ENCODE peak calls at places on chromosomes 7 and 10, in four cellular contexts. G is DND-41, I is A549, D is colonic mucosa. A is an unnamed sample.

GRCh38 chr10:24910574-24910973 is 41.8 kb downstream of the PRTFDC1 start:
- DNase-seq in G (no peak), I (no peak), D (no peak), A (no peak)

GRCh38 chr7:120168066-120168465 is 104.9 kb upstream of the KCND2 start:
- DNase-seq in G (no peak), I (no peak), D (no peak), A (no peak)

GRCh38 chr10:48470893-48471805 is 133.7 kb downstream of the ARHGAP22 start:
- DNase-seq in G (no peak), I (no peak), D (peak; percentile 14), A (peak; percentile 79)

GRCh38 chr7:26046150-26046549 is 105.8 kb upstream of the NFE2L3 start:
- DNase-seq in G (no peak), I (no peak), D (no peak), A (peak; percentile 6)

GRCh38 chr10:89904755-89905154 is 203.4 kb downstream of the KIF20B start:
- DNase-seq in G (peak; percentile 8), I (no peak), D (no peak), A (no peak)

GRCh38 chr7:134473861-134474291 is 15.0 kb upstream of the AKR1B1 start:
- DNase-seq in G (no peak), I (peak; percentile 75), D (no peak), A (no peak)

GRCh38 chr7:44331682-44332081 is 6.3 kb upstream of the CAMK2B start:
- DNase-seq in G (no peak), I (no peak), D (no peak), A (no peak)

GRCh38 chr7:16189026-16189715 is 232.2 kb downstream of the CRPPA start:
- DNase-seq in G (no peak), I (no peak), D (no peak), A (no peak)

GRCh38 chr7:28747854-28748253 is 210.3 kb downstream of the TRIL start:
- DNase-seq in G (no peak), I (no peak), D (no peak), A (no peak)

GRCh38 chr10:129305046-129305445 is 162.0 kb upstream of the MGMT start:
- DNase-seq in G (no peak), I (no peak), D (no peak), A (no peak)

GRCh38 chr7:112422842-112423496 is 27.3 kb upstream of the IFRD1 start:
- DNase-seq in G (peak; percentile 83), I (peak; percentile 59), D (peak; percentile 58), A (peak; percentile 94)

GRCh38 chr7:963236-964078 is 9.0 kb upstream of the ADAP1 start:
- DNase-seq in G (no peak), I (no peak), D (no peak), A (no peak)

GRCh38 chr7:114988755-114989154 is 66.9 kb downstream of the MDFIC start:
- DNase-seq in G (no peak), I (peak; percentile 18), D (no peak), A (no peak)

GRCh38 chr7:158778476-158778875 is 50.8 kb downstream of the ESYT2 start:
- DNase-seq in G (no peak), I (no peak), D (no peak), A (no peak)

GRCh38 chr7:117827861-117828260 is 45.4 kb downstream of the CTTNBP2 start:
- DNase-seq in G (no peak), I (no peak), D (no peak), A (no peak)

GRCh38 chr10:70997236-70997635 is 108.9 kb upstream of the PCBD1 start:
- DNase-seq in G (no peak), I (no peak), D (no peak), A (no peak)

GRCh38 chr10:23331567-23332290 is 12.9 kb downstream of the C10orf67 start:
- DNase-seq in G (no peak), I (no peak), D (no peak), A (no peak)

GRCh38 chr7:102175423-102176170 is 111.1 kb upstream of the SH2B2 start:
- DNase-seq in G (no peak), I (no peak), D (no peak), A (no peak)

GRCh38 chr10:57468886-57469432 is 798.7 kb downstream of the IPMK start:
- DNase-seq in G (no peak), I (no peak), D (no peak), A (no peak)

GRCh38 chr7:158726277-158726807 is 21.7 kb upstream of the NCAPG2 start:
- DNase-seq in G (no peak), I (no peak), D (no peak), A (peak; percentile 67)

GRCh38 chr7:66671034-66671433 is 42.4 kb downstream of the KCTD7 start:
- DNase-seq in G (no peak), I (no peak), D (no peak), A (no peak)

GRCh38 chr10:119055472-119055871 is 25.1 kb downstream of the EIF3A start:
- DNase-seq in G (no peak), I (no peak), D (no peak), A (no peak)

GRCh38 chr10:7572435-7572834 is 94.3 kb downstream of the ITIH5 start:
- DNase-seq in G (peak; percentile 41), I (no peak), D (no peak), A (no peak)

GRCh38 chr10:24446739-24447138 is 237.8 kb downstream of the KIAA1217 start:
- DNase-seq in G (no peak), I (no peak), D (no peak), A (no peak)

GRCh38 chr7:485188-486081 is 34.2 kb downstream of the PDGFA start:
- DNase-seq in G (no peak), I (no peak), D (peak; percentile 47), A (no peak)

GRCh38 chr7:27900006-27900405 is 160.0 kb downstream of the TAX1BP1 start:
- DNase-seq in G (no peak), I (no peak), D (no peak), A (no peak)

GRCh38 chr10:98080474-98080873 is 50.1 kb upstream of the CRTAC1 start:
- DNase-seq in G (no peak), I (no peak), D (no peak), A (no peak)

GRCh38 chr10:98076086-98076485 is 45.7 kb upstream of the CRTAC1 start:
- DNase-seq in G (no peak), I (no peak), D (no peak), A (no peak)

GRCh38 chr10:98074315-98074911 is 44.0 kb upstream of the CRTAC1 start:
- DNase-seq in G (peak; percentile 40), I (no peak), D (no peak), A (no peak)

GRCh38 chr10:98077223-98077622 is 46.8 kb upstream of the CRTAC1 start:
- DNase-seq in G (no peak), I (no peak), D (no peak), A (no peak)

DNA sequence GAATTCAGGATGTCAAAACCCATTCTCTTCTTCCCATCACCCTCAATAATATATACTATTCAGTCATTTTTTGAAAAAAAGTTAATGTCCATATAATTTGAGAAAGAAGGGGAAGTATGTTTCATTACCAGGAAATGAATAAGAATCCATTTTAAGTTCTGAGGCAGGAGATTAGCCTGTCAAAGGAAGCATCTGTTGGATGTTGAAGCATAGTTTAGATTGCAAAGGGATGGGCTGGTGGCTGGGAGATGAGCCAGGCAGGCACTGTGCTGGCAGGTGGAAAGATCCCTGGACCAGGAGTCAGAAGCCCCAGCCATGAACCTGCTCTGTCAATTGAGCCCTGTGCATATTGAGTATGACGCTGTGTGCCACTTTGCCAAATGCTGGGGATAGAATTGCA is 48.4 kb upstream of the CRTAC1 start:
- DNase-seq in G (no peak), I (no peak), D (no peak), A (no peak)
- TF ChIP-seq CTCF in G (no peak), I (no peak), D (no peak), A (no peak)

DNA sequence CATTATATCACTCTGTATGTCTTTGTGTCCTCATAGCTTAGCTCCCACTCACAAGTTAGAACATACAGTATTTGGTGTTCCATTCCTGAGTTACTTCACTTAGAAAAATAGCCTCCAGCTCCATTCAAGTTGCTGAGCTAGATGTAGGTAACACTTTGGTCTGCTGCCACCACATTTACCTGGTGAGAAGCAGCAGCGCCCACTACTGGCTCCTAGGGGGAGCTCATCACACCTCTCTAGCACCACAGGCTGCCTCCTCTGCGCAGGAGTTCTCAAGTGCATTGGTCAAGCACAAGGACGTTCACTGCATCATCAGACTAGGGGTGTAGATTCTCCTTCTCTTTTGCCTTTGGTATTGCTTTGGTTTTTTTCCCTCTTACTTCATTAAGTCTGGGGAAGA is 530.9 kb upstream of the AUTS2 start:
- DNase-seq in G (no peak), I (no peak), D (no peak), A (no peak)
- TF ChIP-seq CTCF in G (peak; percentile 48), I (no peak), D (no peak), A (peak; percentile 24)

GRCh38 chr7:149381245-149381644 is 79.6 kb downstream of the ZNF777 start:
- DNase-seq in G (no peak), I (no peak), D (no peak), A (no peak)
- TF ChIP-seq CTCF in G (no peak), I (no peak), D (no peak), A (no peak)

GRCh38 chr7:22399546-22399945 is 42.6 kb upstream of the RAPGEF5 start:
- DNase-seq in G (no peak), I (no peak), D (no peak), A (no peak)
- TF ChIP-seq CTCF in G (no peak), I (no peak), D (no peak), A (no peak)

GRCh38 chr7:42237162-42237821 is at the start of gene GLI3:
- DNase-seq in G (peak; percentile 79), I (peak; percentile 60), D (peak; percentile 76), A (peak; percentile 95)
- TF ChIP-seq CTCF in G (peak; percentile 34), I (no peak), D (no peak), A (peak; percentile 10)

GRCh38 chr10:104344219-104344618 is 6.0 kb upstream of the ITPRIP start:
- DNase-seq in G (no peak), I (no peak), D (no peak), A (no peak)
- TF ChIP-seq CTCF in G (no peak), I (no peak), D (no peak), A (no peak)

GRCh38 chr10:80318742-80319141 is 29.3 kb upstream of the MAT1A start:
- DNase-seq in G (no peak), I (no peak), D (no peak), A (no peak)

GRCh38 chr10:80319725-80320290 is 30.4 kb upstream of the MAT1A start:
- DNase-seq in G (no peak), I (no peak), D (no peak), A (no peak)

GRCh38 chr10:80321183-80321582 is 31.7 kb upstream of the MAT1A start:
- DNase-seq in G (no peak), I (no peak), D (no peak), A (no peak)

GRCh38 chr10:80320377-80320776 is 30.9 kb upstream of the MAT1A start:
- DNase-seq in G (no peak), I (no peak), D (no peak), A (no peak)

DNA sequence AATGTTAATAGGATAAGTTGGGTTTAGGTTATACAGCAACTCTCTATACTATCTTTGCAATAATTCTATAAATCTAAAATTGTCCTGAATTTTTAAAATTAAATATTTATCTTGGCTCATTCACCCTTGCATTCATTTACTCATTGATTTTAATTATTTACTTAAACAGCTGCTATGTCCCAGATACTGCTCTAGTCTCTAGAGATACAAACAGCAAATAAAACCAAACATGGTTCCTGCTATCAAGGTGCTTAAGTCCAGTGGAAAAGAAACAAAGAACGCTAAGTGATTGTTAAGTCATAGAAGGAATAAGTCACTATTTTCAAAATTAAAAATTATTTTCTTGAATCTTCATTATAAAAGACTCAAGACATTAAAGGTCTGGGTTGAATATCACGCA is 29.9 kb upstream of the MAT1A start:
- DNase-seq in G (no peak), I (no peak), D (no peak), A (no peak)
- TF ChIP-seq CTCF in G (no peak), I (no peak), D (no peak), A (no peak)